ENCODE peak calls at places on chromosomes 7 and 10, in ten cellular contexts. C is uterus, N is gastrocnemius medialis, E is HepG2, A is adrenal gland, K is lung, U is tibial artery, P is aorta, O is pancreas, M is left ventricle myocardium inferior. Q is an unnamed sample. For H3K4me1, the result is how much of the 10 kb centered on the place peaks cover.

GRCh38 chr10:77702166-77702565 is 64.6 kb upstream of the KCNMA1 start:
- DNase-seq in C (no peak), N (no peak), E (no peak), A (peak), K (no peak), U (no peak), P (no peak), O (no peak), M (no peak), Q (no peak)

GRCh38 chr7:92835851-92836488 is 403 bp downstream of the CDK6 start:
- DNase-seq in C (peak), N (no peak), E (peak), A (peak), K (peak), U (peak), P (peak), O (peak), M (peak), Q (peak)

GRCh38 chr10:14658331-14659122 is 116.2 kb downstream of the FAM107B start:
- DNase-seq in C (no peak), N (no peak), E (no peak), A (no peak), K (no peak), U (no peak), P (no peak), O (no peak), M (no peak), Q (no peak)

GRCh38 chr10:17536221-17536620 is 81.0 kb downstream of the HACD1 start:
- DNase-seq in C (no peak), N (no peak), E (no peak), A (no peak), K (no peak), U (no peak), P (no peak), O (no peak), M (no peak), Q (no peak)

GRCh38 chr7:69599879-69600764 is 1.8 kb downstream of the AUTS2 start:
- DNase-seq in C (peak), N (no peak), E (no peak), A (peak), K (no peak), U (no peak), P (no peak), O (peak), M (no peak), Q (peak)

GRCh38 chr10:5547934-5548660 is 23.3 kb downstream of the CALML3 start:
- DNase-seq in C (no peak), N (peak), E (peak), A (no peak), K (peak), U (peak), P (peak), O (no peak), M (peak), Q (no peak)

GRCh38 chr10:102003541-102003940 is 52.4 kb downstream of the ARMH3 start:
- DNase-seq in C (no peak), N (no peak), E (no peak), A (no peak), K (no peak), U (no peak), P (no peak), O (no peak), M (no peak), Q (no peak)

GRCh38 chr7:151754142-151754590 is 122.7 kb downstream of the PRKAG2 start:
- DNase-seq in C (peak), N (peak), E (peak), A (peak), K (peak), U (peak), P (peak), O (peak), M (peak), Q (peak)

GRCh38 chr10:5976689-5977470 is 463 bp downstream of the IL15RA start:
- DNase-seq in C (peak), N (peak), E (no peak), A (peak), K (peak), U (no peak), P (peak), O (peak), M (peak), Q (peak)

GRCh38 chr10:26746111-26746510 is 48.6 kb downstream of the PDSS1 start:
- DNase-seq in C (no peak), N (no peak), E (no peak), A (no peak), K (no peak), U (no peak), P (no peak), O (no peak), M (no peak), Q (no peak)

GRCh38 chr7:95989301-95989700 is 216.9 kb downstream of the DYNC1I1 start:
- DNase-seq in C (no peak), N (no peak), E (no peak), A (no peak), K (no peak), U (no peak), P (no peak), O (no peak), M (no peak), Q (no peak)

GRCh38 chr7:44565795-44566559 is 7.7 kb downstream of the DDX56 start:
- DNase-seq in C (no peak), N (no peak), E (no peak), A (no peak), K (no peak), U (peak), P (no peak), O (no peak), M (no peak), Q (no peak)

GRCh38 chr7:142478479-142479220 is 220.8 kb upstream of the PRSS58 start:
- DNase-seq in C (no peak), N (peak), E (peak), A (peak), K (no peak), U (peak), P (no peak), O (no peak), M (no peak), Q (no peak)

GRCh38 chr7:144050093-144050492 is 1.3 kb downstream of the OR2A5 start:
- DNase-seq in C (no peak), N (no peak), E (no peak), A (peak), K (no peak), U (no peak), P (no peak), O (no peak), M (no peak), Q (no peak)

GRCh38 chr7:70693690-70694356 is 438.1 kb upstream of the GALNT17 start:
- DNase-seq in C (peak), N (peak), E (no peak), A (peak), K (peak), U (peak), P (peak), O (peak), M (peak), Q (peak)

GRCh38 chr7:98879989-98880337 is 1.6 kb downstream of the TRRAP start:
- DNase-seq in C (no peak), N (no peak), E (no peak), A (no peak), K (no peak), U (no peak), P (peak), O (no peak), M (no peak), Q (no peak)
- H3K27ac ChIP-seq in C (no peak), N (peak), E (peak), A (no peak), K (peak), U (peak), P (no peak), O (peak), M (peak), Q (no peak)

GRCh38 chr7:1787241-1787640 is 117.2 kb downstream of the ELFN1 start:
- DNase-seq in C (no peak), N (no peak), E (no peak), A (no peak), K (no peak), U (no peak), P (peak), O (no peak), M (no peak), Q (no peak)
- H3K4me1 ChIP-seq in C (under half), N (under half), E (under half), A (under half), K (under half), U (under half), P (under half), O (under half), M (under half), Q (under half)

GRCh38 chr7:153396475-153396874 is 636.9 kb downstream of the ACTR3B start:
- DNase-seq in C (no peak), N (no peak), E (no peak), A (no peak), K (peak), U (no peak), P (no peak), O (no peak), M (no peak), Q (no peak)

GRCh38 chr7:153398789-153399553 is 639.4 kb downstream of the ACTR3B start:
- DNase-seq in C (no peak), N (no peak), E (no peak), A (no peak), K (no peak), U (no peak), P (no peak), O (no peak), M (no peak), Q (no peak)

GRCh38 chr7:153398370-153398769 is 638.8 kb downstream of the ACTR3B start:
- DNase-seq in C (no peak), N (no peak), E (no peak), A (no peak), K (no peak), U (no peak), P (no peak), O (no peak), M (no peak), Q (no peak)

GRCh38 chr7:153397459-153397858 is 637.9 kb downstream of the ACTR3B start:
- DNase-seq in C (no peak), N (no peak), E (no peak), A (no peak), K (peak), U (no peak), P (no peak), O (no peak), M (no peak), Q (no peak)

GRCh38 chr7:153397906-153398305 is 638.4 kb downstream of the ACTR3B start:
- DNase-seq in C (no peak), N (no peak), E (no peak), A (no peak), K (no peak), U (no peak), P (no peak), O (no peak), M (no peak), Q (no peak)
- H3K27ac ChIP-seq in C (no peak), N (no peak), E (no peak), A (no peak), K (no peak), U (no peak), P (no peak), O (no peak), M (no peak), Q (no peak)

DNA sequence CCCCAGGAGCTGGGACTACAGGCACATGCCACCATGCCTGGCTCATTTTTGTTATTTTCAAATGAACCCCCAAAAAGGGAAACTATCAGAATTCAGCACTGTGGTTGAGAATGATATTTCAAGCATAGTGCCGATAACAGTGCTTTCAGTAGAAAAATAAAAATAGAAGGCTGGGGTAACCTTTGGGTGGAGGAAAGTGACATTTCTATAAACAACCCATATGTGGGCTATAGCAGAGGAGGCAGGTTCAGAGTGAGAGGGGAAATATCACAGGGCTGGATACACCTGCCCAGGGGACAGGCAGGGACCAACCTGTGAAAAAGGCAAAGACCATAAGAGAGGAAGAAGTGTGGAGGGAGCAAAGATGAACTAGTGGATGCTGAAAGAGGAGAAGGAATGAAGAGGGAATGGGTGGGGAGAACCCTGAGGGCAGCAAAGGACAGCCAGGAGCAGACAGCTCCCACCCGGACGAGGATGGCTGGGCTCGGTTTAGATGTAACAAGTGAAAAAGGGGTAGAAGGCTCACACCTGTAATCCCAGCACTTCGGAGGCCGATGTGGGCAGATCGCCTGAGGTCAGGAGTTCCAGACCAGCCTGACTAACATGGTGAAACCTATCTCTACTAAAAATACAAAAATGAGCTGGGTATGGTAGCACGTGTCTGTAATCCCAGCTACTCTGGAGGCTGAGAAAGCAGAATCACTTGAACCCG is 56.5 kb downstream of the MAP3K8 start:
- DNase-seq in C (no peak), N (no peak), E (no peak), A (no peak), K (no peak), U (no peak), P (no peak), O (no peak), M (no peak), Q (no peak)
- H3K4me1 ChIP-seq in C (under half), N (under half), E (under half), A (under half), K (under half), U (under half), P (under half), O (under half), M (under half), Q (under half)

GRCh38 chr7:150335101-150335773 is 6.2 kb downstream of the RARRES2 start:
- DNase-seq in C (peak), N (no peak), E (no peak), A (no peak), K (no peak), U (no peak), P (no peak), O (peak), M (no peak), Q (no peak)
- H3K27ac ChIP-seq in C (peak), N (no peak), E (no peak), A (peak), K (peak), U (peak), P (no peak), O (peak), M (no peak), Q (peak)